ENCODE peak calls at places on chromosomes 5 and 9, in four cellular contexts. W is H1, A is GM12878, N is HepG2. H is an unnamed sample.

GRCh38 chr9:97986466-97986865 is 3.3 kb downstream of the ANP32B start:
- DNase-seq in W (no peak), A (peak; percentile 24), N (no peak), H (no peak)

GRCh38 chr5:115685966-115686691 is 60.3 kb upstream of the TMED7 start:
- DNase-seq in W (no peak), A (no peak), N (no peak), H (peak; percentile 9)

GRCh38 chr5:134561871-134562296 is 36.4 kb downstream of the JADE2 start:
- DNase-seq in W (no peak), A (no peak), N (peak; percentile 8), H (peak; percentile 56)

GRCh38 chr9:112836394-112836793 is 54.3 kb downstream of the SLC46A2 start:
- DNase-seq in W (no peak), A (no peak), N (peak; percentile 75), H (no peak)

GRCh38 chr5:177447066-177447610 is 524 bp downstream of the PRR7 start:
- DNase-seq in W (peak; percentile 82), A (no peak), N (no peak), H (peak; percentile 63)

GRCh38 chr9:91146391-91147019 is 215.2 kb downstream of the AUH start:
- DNase-seq in W (no peak), A (no peak), N (no peak), H (no peak)

GRCh38 chr9:108961151-108961550 is 27.0 kb downstream of the ABITRAM start:
- DNase-seq in W (no peak), A (no peak), N (no peak), H (no peak)

GRCh38 chr9:13395086-13395485 is 115.6 kb upstream of the MPDZ start:
- DNase-seq in W (no peak), A (no peak), N (no peak), H (no peak)

GRCh38 chr9:129077236-129077635 is 3.7 kb upstream of the DOLPP1 start:
- DNase-seq in W (no peak), A (no peak), N (no peak), H (no peak)

GRCh38 chr5:95446560-95447221 is 55.5 kb downstream of the FAM81B start:
- DNase-seq in W (no peak), A (no peak), N (no peak), H (no peak)

GRCh38 chr5:58963361-58963760 is 380.5 kb downstream of the RAB3C start:
- DNase-seq in W (no peak), A (no peak), N (no peak), H (no peak)

GRCh38 chr5:156394642-156395393 is 67.9 kb downstream of the SGCD start:
- DNase-seq in W (no peak), A (no peak), N (no peak), H (no peak)

GRCh38 chr5:112711436-112711835 is 26.2 kb upstream of the APC start:
- DNase-seq in W (no peak), A (no peak), N (no peak), H (no peak)

GRCh38 chr9:94287877-94288513 is 28.9 kb downstream of the ZNF169 start:
- DNase-seq in W (no peak), A (no peak), N (no peak), H (no peak)

GRCh38 chr9:99824378-99825157 is 2.9 kb downstream of the NR4A3 start:
- DNase-seq in W (peak; percentile 93), A (no peak), N (peak; percentile 25), H (no peak)

GRCh38 chr9:109781541-109782197 is 1.7 kb downstream of the PALM2AKAP2 start:
- DNase-seq in W (no peak), A (no peak), N (no peak), H (no peak)

GRCh38 chr5:140391732-140392131 is 9.9 kb upstream of the ANKHD1 start:
- DNase-seq in W (no peak), A (no peak), N (no peak), H (no peak)

GRCh38 chr9:114417511-114417910 is 29.7 kb upstream of the AKNA start:
- DNase-seq in W (no peak), A (no peak), N (no peak), H (no peak)

GRCh38 chr5:65611524-65611923 is 12.6 kb downstream of the TRIM23 start:
- DNase-seq in W (no peak), A (no peak), N (peak; percentile 81), H (no peak)

GRCh38 chr9:92850898-92851297 is 26.9 kb downstream of the ZNF484 start:
- DNase-seq in W (no peak), A (no peak), N (no peak), H (no peak)

GRCh38 chr5:92749943-92750342 is 831.1 kb downstream of the NR2F1-AS1 start:
- DNase-seq in W (no peak), A (no peak), N (peak; percentile 5), H (no peak)

GRCh38 chr5:77360381-77360780 is 131.7 kb downstream of the WDR41 start:
- DNase-seq in W (no peak), A (no peak), N (no peak), H (no peak)

GRCh38 chr5:137040641-137041340 is 458.3 kb downstream of the SPOCK1 start:
- DNase-seq in W (no peak), A (no peak), N (no peak), H (no peak)

GRCh38 chr5:179151521-179152118 is 91.4 kb downstream of the ZNF354C start:
- DNase-seq in W (no peak), A (no peak), N (no peak), H (no peak)

GRCh38 chr5:45521067-45521466 is 175.1 kb downstream of the HCN1 start:
- DNase-seq in W (peak; percentile 78), A (no peak), N (peak; percentile 2), H (no peak)

GRCh38 chr5:37090123-37090726 is 159.0 kb downstream of the CPLANE1 start:
- DNase-seq in W (no peak), A (no peak), N (peak; percentile 84), H (no peak)

GRCh38 chr5:157130933-157131332 is 11.7 kb downstream of the MED7 start:
- DNase-seq in W (no peak), A (no peak), N (no peak), H (no peak)

GRCh38 chr5:80654054-80654390 is 430 bp upstream of the MSH3 start:
- DNase-seq in W (no peak), A (no peak), N (peak; percentile 20), H (peak; percentile 22)

GRCh38 chr9:112861638-112862555 is 28.8 kb downstream of the SLC46A2 start:
- DNase-seq in W (no peak), A (no peak), N (no peak), H (no peak)

GRCh38 chr9:27701029-27701428 is 127.7 kb upstream of the C9orf72 start:
- DNase-seq in W (no peak), A (no peak), N (no peak), H (no peak)

GRCh38 chr5:143506881-143507552 is 103.5 kb upstream of the NR3C1 start:
- DNase-seq in W (no peak), A (no peak), N (peak; percentile 99), H (no peak)
- TF ChIP-seq SUZ12 in W (no peak), A (no peak), N (no peak), H (no peak)

DNA sequence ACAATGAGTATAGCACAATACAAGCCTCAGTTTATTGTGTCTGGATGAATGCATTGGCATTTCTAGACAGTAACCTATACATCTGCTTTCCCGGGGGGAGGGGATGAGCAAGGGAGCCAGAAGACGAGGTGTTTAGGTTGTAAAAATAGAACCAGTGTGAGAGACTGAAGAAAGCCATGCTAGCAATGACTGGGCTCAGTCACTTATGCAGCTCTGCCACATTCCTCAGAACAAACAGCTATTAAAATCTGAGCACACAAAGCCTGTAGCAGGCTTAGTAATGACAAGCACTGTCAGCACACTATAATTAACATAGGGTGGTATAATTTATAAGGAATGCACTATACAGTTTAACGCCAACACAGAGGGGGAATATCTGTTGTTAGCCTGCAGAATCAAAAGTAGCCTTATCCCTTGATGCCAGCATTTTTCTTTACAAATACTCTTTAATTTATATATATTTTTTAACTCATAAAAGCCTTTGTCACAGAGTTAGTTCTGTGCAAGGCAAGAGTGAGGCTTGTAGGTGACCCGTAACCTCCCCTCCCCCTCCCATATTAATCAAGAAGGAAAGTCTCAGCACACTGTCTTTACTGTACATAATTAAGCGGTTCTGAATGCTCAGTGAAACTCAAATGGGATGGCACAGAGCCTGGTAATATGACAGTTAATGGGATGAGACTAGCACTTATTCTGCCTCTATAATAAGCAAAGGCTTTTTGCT is 295.4 kb downstream of the CSNK1G3 start:
- DNase-seq in W (no peak), A (no peak), N (no peak), H (peak; percentile 20)
- TF ChIP-seq SP1 in W (no peak), A (no peak), N (no peak), H (no peak)

DNA sequence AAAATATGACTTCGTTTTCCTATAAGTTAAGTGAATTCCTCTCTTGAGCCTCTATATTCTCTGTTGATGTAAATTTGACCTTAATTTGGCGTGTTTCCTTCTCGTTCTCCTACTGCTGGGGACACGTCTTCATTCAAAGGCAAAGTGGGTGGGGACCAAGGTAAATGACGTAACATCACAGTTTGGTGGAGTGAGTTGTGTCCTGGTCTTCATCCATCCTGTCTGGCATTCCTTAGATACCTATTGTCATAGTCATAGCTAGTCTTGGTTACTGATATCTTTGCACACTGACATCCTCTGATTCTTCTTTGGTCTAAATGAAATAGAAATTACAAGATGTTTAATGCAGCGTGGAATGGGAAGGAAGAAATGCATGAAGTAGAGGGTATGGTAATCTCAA is 108.5 kb downstream of the NNT start:
- DNase-seq in W (no peak), A (no peak), N (peak; percentile 12), H (no peak)
- TF ChIP-seq SUZ12 in W (no peak), A (no peak), N (no peak), H (no peak)

GRCh38 chr5:38467353-38468040 is 88.9 kb downstream of the LIFR start:
- DNase-seq in W (no peak), A (no peak), N (no peak), H (no peak)
- TF ChIP-seq SP1 in W (no peak), A (no peak), N (no peak), H (no peak)

GRCh38 chr9:78441822-78442431 is 145.0 kb downstream of the PSAT1 start:
- DNase-seq in W (no peak), A (no peak), N (no peak), H (no peak)
- TF ChIP-seq SUZ12 in W (no peak), A (no peak), N (no peak), H (no peak)

GRCh38 chr9:135819905-135820304 is 87.4 kb downstream of the CAMSAP1 start:
- DNase-seq in W (no peak), A (no peak), N (no peak), H (no peak)

GRCh38 chr9:135821733-135822382 is 85.5 kb downstream of the CAMSAP1 start:
- DNase-seq in W (no peak), A (no peak), N (no peak), H (no peak)

GRCh38 chr9:135821116-135821515 is 86.2 kb downstream of the CAMSAP1 start:
- DNase-seq in W (no peak), A (no peak), N (no peak), H (no peak)

GRCh38 chr9:135822383-135822755 is 85.0 kb downstream of the CAMSAP1 start:
- DNase-seq in W (no peak), A (no peak), N (no peak), H (no peak)

DNA sequence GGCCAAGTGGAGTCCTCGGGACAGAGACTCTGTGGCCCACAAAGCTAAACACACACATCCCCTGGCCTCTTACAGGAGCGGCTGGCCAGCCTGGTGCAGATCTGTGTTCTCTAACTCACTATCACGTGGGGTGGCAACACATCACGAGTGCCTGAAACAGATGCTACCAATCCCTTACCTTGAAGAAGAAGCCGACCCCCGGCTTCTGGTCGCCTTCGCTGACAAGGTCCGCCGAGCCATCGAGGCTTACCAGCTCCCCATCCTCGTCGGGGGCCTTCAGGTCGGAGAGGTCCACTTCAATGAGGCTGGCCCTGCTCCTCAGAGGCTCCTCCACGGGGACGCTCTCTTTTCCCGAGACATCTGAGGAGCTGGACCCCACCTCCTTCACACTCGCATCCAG is 86.7 kb downstream of the CAMSAP1 start:
- DNase-seq in W (no peak), A (no peak), N (no peak), H (no peak)
- TF ChIP-seq SP1 in W (no peak), A (no peak), N (no peak), H (no peak)